ENCODE peak calls at places on chromosomes 7 and 10, in ten cellular contexts. Q is NCI-H1436; U is pancreas; F is cerebellar nuclear complex; D is HCT116; L is activated T-helper 1 cell treated with anti-CD3 and anti-CD28 coated beads, Interleukin-2, amount 50 U/mL, for 16 hours; P is heart left ventricle; G is caudate nucleus; A is HCEC 1CT; R is stimulated activated CD8-positive, alpha-beta memory T cell treated with anti-CD3 and anti-CD28 coated beads, Interleukin-12 subunit alpha, Interleukin-12 subunit beta, amount 100 ng/mL, for 1 hour. S is an unnamed sample.
A peak's percentile ranks its signal among the peaks of the same experiment; 100 is the strongest.

GRCh38 chr10:68249297-68249696 is 17.4 kb upstream of the ATOH7 start:
- DNase-seq in D (no peak), A (no peak), Q (no peak), G (no peak), R (no peak), U (no peak), F (no peak), P (no peak), L (no peak), S (no peak)

GRCh38 chr10:43420369-43421200 is 11.6 kb upstream of the HNRNPF start:
- DNase-seq in P (peak; percentile 94), D (no peak), R (no peak), G (peak; percentile 80), A (peak; percentile 74), F (no peak), U (peak; percentile 79), L (peak; percentile 74), Q (peak; percentile 79), S (peak; percentile 85)

GRCh38 chr10:113187066-113187777 is 237.2 kb downstream of the TCF7L2 start:
- DNase-seq in G (peak; percentile 68), R (no peak), A (no peak), U (peak; percentile 40), F (no peak), Q (no peak), P (peak; percentile 87), D (no peak), L (no peak), S (peak; percentile 50)

GRCh38 chr7:130942211-130942964 is 208.4 kb upstream of the KLF14 start:
- DNase-seq in L (no peak), A (no peak), P (no peak), Q (no peak), G (no peak), R (no peak), U (peak; percentile 61), D (no peak), F (no peak), S (peak; percentile 61)

GRCh38 chr7:44218418-44219201 is 17.8 kb downstream of the YKT6 start:
- DNase-seq in U (no peak), F (no peak), D (no peak), L (no peak), G (peak; percentile 56), R (no peak), Q (no peak), A (no peak), P (peak; percentile 50), S (peak; percentile 12)

GRCh38 chr10:130654726-130655125 is 518.5 kb downstream of the GLRX3 start:
- DNase-seq in F (no peak), L (no peak), G (no peak), R (no peak), P (no peak), Q (no peak), U (no peak), D (no peak), A (no peak), S (no peak)

GRCh38 chr10:103709341-103709920 is 145.9 kb downstream of the SH3PXD2A start:
- DNase-seq in F (no peak), P (peak; percentile 19), G (peak; percentile 27), Q (no peak), U (no peak), D (peak; percentile 28), L (no peak), R (no peak), A (peak; percentile 52), S (no peak)

GRCh38 chr10:124696446-124697392 is 47.5 kb downstream of the FAM53B start:
- DNase-seq in F (no peak), L (no peak), R (no peak), P (no peak), D (no peak), A (no peak), U (no peak), G (no peak), Q (no peak), S (no peak)

GRCh38 chr7:127064-127598 is 65.2 kb upstream of the FAM20C start:
- DNase-seq in Q (no peak), L (no peak), D (no peak), U (no peak), F (no peak), G (no peak), A (no peak), P (no peak), R (no peak), S (no peak)

GRCh38 chr10:79244841-79245504 is 102.3 kb upstream of the PPIF start:
- DNase-seq in G (no peak), U (no peak), P (no peak), D (no peak), F (no peak), A (no peak), Q (no peak), L (no peak), R (no peak), S (no peak)